ENCODE peak calls at places on chromosomes 11 and 22, in four cellular contexts. Y is EL; P is stimulated activated CD4-positive, alpha-beta T cell treated with anti-CD3 and anti-CD28 coated beads, Interleukin-1b, Interleukin-23, amount 100 ng/mL, for 24 hours; Q is activated CD4-positive, alpha-beta T cell treated with anti-CD3 and anti-CD28 coated beads, Interleukin-2, amount 10 ng/mL, durations not matched to agents 7 days and 5 days. C is an unnamed sample.

GRCh38 chr11:128520886-128521696 is 66.3 kb downstream of the ETS1 start:
- DNase-seq in P (no peak), Q (no peak), Y (no peak), C (no peak)

GRCh38 chr22:49307870-49308269 is 519.8 kb downstream of the BRD1 start:
- DNase-seq in Q (no peak), Y (no peak), P (no peak), C (no peak)

GRCh38 chr11:95364324-95365295 is 133.6 kb upstream of the SESN3 start:
- DNase-seq in Q (no peak), Y (no peak), P (no peak), C (no peak)

GRCh38 chr11:13110929-13111812 is 102.1 kb downstream of the RASSF10 start:
- DNase-seq in P (no peak), Y (peak), Q (no peak), C (no peak)

GRCh38 chr22:24423519-24424000 is 3.8 kb upstream of the ADORA2A start:
- DNase-seq in P (peak), Y (peak), Q (peak), C (no peak)

GRCh38 chr11:130408401-130408890 is 20.0 kb downstream of the ADAMTS8 start:
- DNase-seq in Q (no peak), P (no peak), Y (no peak), C (no peak)

GRCh38 chr11:68970921-68971636 is 9.7 kb downstream of the MRGPRD start:
- DNase-seq in Q (no peak), P (no peak), Y (no peak), C (no peak)

GRCh38 chr22:49608228-49608627 is 219.4 kb downstream of the BRD1 start:
- DNase-seq in Y (no peak), P (no peak), Q (no peak), C (no peak)

GRCh38 chr11:86087281-86087680 is 18.4 kb upstream of the PICALM start:
- DNase-seq in Y (no peak), P (no peak), Q (no peak), C (no peak)

GRCh38 chr11:74321487-74322188 is 10.2 kb upstream of the P4HA3 start:
- DNase-seq in P (no peak), Y (no peak), Q (peak), C (peak)

GRCh38 chr22:35838849-35839646 is 121.4 kb downstream of the APOL5 start:
- DNase-seq in P (no peak), Q (no peak), Y (peak), C (peak)

GRCh38 chr22:43707650-43708049 is 104.5 kb downstream of the EFCAB6 start:
- DNase-seq in Q (no peak), Y (no peak), P (no peak), C (peak)

GRCh38 chr11:95996621-95997020 is 72.7 kb upstream of the MTMR2 start:
- DNase-seq in P (no peak), Q (no peak), Y (no peak), C (no peak)

GRCh38 chr11:112615238-112615637 is 346.0 kb upstream of the NCAM1 start:
- DNase-seq in P (no peak), Y (no peak), Q (no peak), C (no peak)

GRCh38 chr22:47192651-47193437 is 430.4 kb downstream of the TBC1D22A start:
- DNase-seq in Q (no peak), P (no peak), Y (no peak), C (peak)

GRCh38 chr22:42291287-42291686 is 20.8 kb upstream of the TCF20 start:
- DNase-seq in Y (no peak), P (no peak), Q (no peak), C (no peak)

GRCh38 chr11:126466288-126467045 is 111.0 kb downstream of the ST3GAL4 start:
- DNase-seq in P (no peak), Y (no peak), Q (no peak), C (no peak)

GRCh38 chr11:12319734-12320387 is 57.5 kb upstream of the PARVA start:
- DNase-seq in P (no peak), Y (no peak), Q (no peak), C (no peak)

GRCh38 chr22:26484360-26484706 is 656 bp downstream of the SRRD start:
- DNase-seq in P (no peak), Y (peak), Q (no peak), C (no peak)

GRCh38 chr11:70226967-70227366 is 23.9 kb downstream of the FADD start:
- DNase-seq in P (no peak), Y (peak), Q (no peak), C (no peak)

GRCh38 chr11:34537636-34538035 is 24.0 kb upstream of the ELF5 start:
- DNase-seq in Y (no peak), P (no peak), Q (no peak), C (no peak)

GRCh38 chr22:23007823-23008222 is 62.5 kb upstream of the GNAZ start:
- DNase-seq in P (no peak), Q (no peak), Y (no peak), C (no peak)

GRCh38 chr11:20041499-20041898 is 118.8 kb downstream of the DBX1 start:
- DNase-seq in Q (no peak), P (no peak), Y (peak), C (no peak)

GRCh38 chr11:117175104-117175503 is 3.4 kb upstream of the SIDT2 start:
- DNase-seq in Y (no peak), P (no peak), Q (no peak), C (no peak)

C was measured in NCI-H1930.